ENCODE peak calls at places on chromosome 14, in four cellular contexts. One of them, this sample, is unnamed.

GRCh38 chr14:24838945-24839616 is 205.1 kb upstream of the GZMB start:
- DNase-seq in activated CD4-positive, CD25-positive, alpha-beta regulatory T cell treated with anti-CD3 and anti-CD28 coated beads, Interleukin-2, amount 50 U/mL, for 72 hours: no peak
- DNase-seq in occipital lobe: no peak
- DNase-seq in sciatic nerve: no peak
- DNase-seq in this sample: no peak

GRCh38 chr14:22099942-22100763 is 426.5 kb upstream of the OR4E1 start:
- DNase-seq in activated CD4-positive, CD25-positive, alpha-beta regulatory T cell treated with anti-CD3 and anti-CD28 coated beads, Interleukin-2, amount 50 U/mL, for 72 hours: no peak
- DNase-seq in occipital lobe: peak
- DNase-seq in sciatic nerve: peak
- DNase-seq in this sample: peak

GRCh38 chr14:74893614-74894091 is 11.9 kb downstream of the DLST start:
- DNase-seq in activated CD4-positive, CD25-positive, alpha-beta regulatory T cell treated with anti-CD3 and anti-CD28 coated beads, Interleukin-2, amount 50 U/mL, for 72 hours: no peak
- DNase-seq in occipital lobe: no peak
- DNase-seq in sciatic nerve: no peak
- DNase-seq in this sample: no peak

GRCh38 chr14:42994001-42994736 is 1387.5 kb downstream of the LRFN5 start:
- DNase-seq in activated CD4-positive, CD25-positive, alpha-beta regulatory T cell treated with anti-CD3 and anti-CD28 coated beads, Interleukin-2, amount 50 U/mL, for 72 hours: no peak
- DNase-seq in occipital lobe: no peak
- DNase-seq in sciatic nerve: no peak
- DNase-seq in this sample: peak

GRCh38 chr14:99681101-99681831 is 2.8 kb upstream of the CYP46A1 start:
- DNase-seq in activated CD4-positive, CD25-positive, alpha-beta regulatory T cell treated with anti-CD3 and anti-CD28 coated beads, Interleukin-2, amount 50 U/mL, for 72 hours: no peak
- DNase-seq in occipital lobe: no peak
- DNase-seq in sciatic nerve: no peak
- DNase-seq in this sample: no peak

GRCh38 chr14:70871001-70871400 is 36.3 kb upstream of the PCNX1 start:
- DNase-seq in activated CD4-positive, CD25-positive, alpha-beta regulatory T cell treated with anti-CD3 and anti-CD28 coated beads, Interleukin-2, amount 50 U/mL, for 72 hours: no peak
- DNase-seq in occipital lobe: no peak
- DNase-seq in sciatic nerve: no peak
- DNase-seq in this sample: no peak

GRCh38 chr14:36268957-36269734 is 51.3 kb downstream of the MBIP start:
- DNase-seq in activated CD4-positive, CD25-positive, alpha-beta regulatory T cell treated with anti-CD3 and anti-CD28 coated beads, Interleukin-2, amount 50 U/mL, for 72 hours: no peak
- DNase-seq in occipital lobe: no peak
- DNase-seq in sciatic nerve: no peak
- DNase-seq in this sample: no peak

GRCh38 chr14:64906022-64906421 is 8.2 kb upstream of the CHURC1 start:
- DNase-seq in activated CD4-positive, CD25-positive, alpha-beta regulatory T cell treated with anti-CD3 and anti-CD28 coated beads, Interleukin-2, amount 50 U/mL, for 72 hours: no peak
- DNase-seq in occipital lobe: no peak
- DNase-seq in sciatic nerve: no peak
- DNase-seq in this sample: no peak

GRCh38 chr14:63192085-63192484 is 12.2 kb upstream of the RHOJ start:
- DNase-seq in activated CD4-positive, CD25-positive, alpha-beta regulatory T cell treated with anti-CD3 and anti-CD28 coated beads, Interleukin-2, amount 50 U/mL, for 72 hours: no peak
- DNase-seq in occipital lobe: no peak
- DNase-seq in sciatic nerve: no peak
- DNase-seq in this sample: no peak

GRCh38 chr14:99035712-99036593 is 236.0 kb downstream of the BCL11B start:
- DNase-seq in activated CD4-positive, CD25-positive, alpha-beta regulatory T cell treated with anti-CD3 and anti-CD28 coated beads, Interleukin-2, amount 50 U/mL, for 72 hours: no peak
- DNase-seq in occipital lobe: peak
- DNase-seq in sciatic nerve: peak
- DNase-seq in this sample: peak

GRCh38 chr14:68135028-68135427 is 315.4 kb downstream of the RAD51B start:
- DNase-seq in activated CD4-positive, CD25-positive, alpha-beta regulatory T cell treated with anti-CD3 and anti-CD28 coated beads, Interleukin-2, amount 50 U/mL, for 72 hours: no peak
- DNase-seq in occipital lobe: no peak
- DNase-seq in sciatic nerve: no peak
- DNase-seq in this sample: no peak

GRCh38 chr14:79369359-79370332 is 841.7 kb downstream of the DIO2 start:
- DNase-seq in activated CD4-positive, CD25-positive, alpha-beta regulatory T cell treated with anti-CD3 and anti-CD28 coated beads, Interleukin-2, amount 50 U/mL, for 72 hours: no peak
- DNase-seq in occipital lobe: no peak
- DNase-seq in sciatic nerve: no peak
- DNase-seq in this sample: peak

GRCh38 chr14:22668417-22668816 is 24.3 kb upstream of the OR6J1 start:
- DNase-seq in activated CD4-positive, CD25-positive, alpha-beta regulatory T cell treated with anti-CD3 and anti-CD28 coated beads, Interleukin-2, amount 50 U/mL, for 72 hours: no peak
- DNase-seq in occipital lobe: no peak
- DNase-seq in sciatic nerve: no peak
- DNase-seq in this sample: peak

GRCh38 chr14:104750658-104751057 is 2.3 kb upstream of the SIVA1 start:
- DNase-seq in activated CD4-positive, CD25-positive, alpha-beta regulatory T cell treated with anti-CD3 and anti-CD28 coated beads, Interleukin-2, amount 50 U/mL, for 72 hours: no peak
- DNase-seq in occipital lobe: no peak
- DNase-seq in sciatic nerve: no peak
- DNase-seq in this sample: no peak

GRCh38 chr14:21191809-21192446 is 36.1 kb upstream of the OR5AU1 start:
- DNase-seq in activated CD4-positive, CD25-positive, alpha-beta regulatory T cell treated with anti-CD3 and anti-CD28 coated beads, Interleukin-2, amount 50 U/mL, for 72 hours: peak
- DNase-seq in occipital lobe: peak
- DNase-seq in sciatic nerve: peak
- DNase-seq in this sample: peak

GRCh38 chr14:71290960-71291466 is 383.8 kb downstream of the PCNX1 start:
- DNase-seq in activated CD4-positive, CD25-positive, alpha-beta regulatory T cell treated with anti-CD3 and anti-CD28 coated beads, Interleukin-2, amount 50 U/mL, for 72 hours: no peak
- DNase-seq in occipital lobe: peak
- DNase-seq in sciatic nerve: no peak
- DNase-seq in this sample: peak

GRCh38 chr14:30223385-30223785 is 295.7 kb upstream of the PRKD1 start:
- DNase-seq in activated CD4-positive, CD25-positive, alpha-beta regulatory T cell treated with anti-CD3 and anti-CD28 coated beads, Interleukin-2, amount 50 U/mL, for 72 hours: no peak
- DNase-seq in occipital lobe: peak
- DNase-seq in sciatic nerve: peak
- DNase-seq in this sample: peak

GRCh38 chr14:44898547-44898946 is 63.2 kb downstream of the KLHL28 start:
- DNase-seq in activated CD4-positive, CD25-positive, alpha-beta regulatory T cell treated with anti-CD3 and anti-CD28 coated beads, Interleukin-2, amount 50 U/mL, for 72 hours: no peak
- DNase-seq in occipital lobe: no peak
- DNase-seq in sciatic nerve: no peak
- DNase-seq in this sample: no peak

GRCh38 chr14:35406811-35407630 is 2.5 kb upstream of the NFKBIA start:
- DNase-seq in activated CD4-positive, CD25-positive, alpha-beta regulatory T cell treated with anti-CD3 and anti-CD28 coated beads, Interleukin-2, amount 50 U/mL, for 72 hours: no peak
- DNase-seq in occipital lobe: no peak
- DNase-seq in sciatic nerve: no peak
- DNase-seq in this sample: peak

GRCh38 chr14:51458563-51458955 is 193.2 kb upstream of the FRMD6 start:
- DNase-seq in activated CD4-positive, CD25-positive, alpha-beta regulatory T cell treated with anti-CD3 and anti-CD28 coated beads, Interleukin-2, amount 50 U/mL, for 72 hours: no peak
- DNase-seq in occipital lobe: no peak
- DNase-seq in sciatic nerve: no peak
- DNase-seq in this sample: peak

GRCh38 chr14:98173291-98173690 is 1098.7 kb downstream of the BCL11B start:
- DNase-seq in activated CD4-positive, CD25-positive, alpha-beta regulatory T cell treated with anti-CD3 and anti-CD28 coated beads, Interleukin-2, amount 50 U/mL, for 72 hours: no peak
- DNase-seq in occipital lobe: no peak
- DNase-seq in sciatic nerve: no peak
- DNase-seq in this sample: no peak